ENCODE peak calls at places on chromosome 7, in four cellular contexts. O, R, G and K are unnamed samples.

GRCh38 chr7:20403356-20403755 is 72.7 kb downstream of the ITGB8 start:
- DNase-seq in G (no peak), O (no peak), R (no peak), K (no peak)

GRCh38 chr7:30977896-30978564 is 14.3 kb downstream of the GHRHR start:
- DNase-seq in G (peak; percentile 74), O (peak; percentile 72), R (peak; percentile 86), K (peak; percentile 31)

GRCh38 chr7:155233703-155234492 is 63.8 kb upstream of the INSIG1 start:
- DNase-seq in R (no peak), G (no peak), O (no peak), K (no peak)

GRCh38 chr7:117673839-117674238 is 194.0 kb downstream of the CFTR start:
- DNase-seq in O (peak; percentile 60), G (peak; percentile 71), R (no peak), K (peak; percentile 3)

GRCh38 chr7:7178906-7179305 is 3.4 kb upstream of the C1GALT1 start:
- DNase-seq in O (no peak), R (no peak), G (peak; percentile 73), K (no peak)

GRCh38 chr7:41979834-41980307 is 257.1 kb downstream of the GLI3 start:
- DNase-seq in G (peak; percentile 57), R (peak; percentile 84), O (peak; percentile 63), K (peak; percentile 33)

GRCh38 chr7:117588352-117588794 is 108.5 kb downstream of the CFTR start:
- DNase-seq in O (peak; percentile 18), G (peak; percentile 91), R (no peak), K (no peak)

GRCh38 chr7:38656976-38657375 is 25.8 kb upstream of the AMPH start:
- DNase-seq in R (no peak), G (no peak), O (no peak), K (no peak)

GRCh38 chr7:22387583-22387982 is 30.6 kb upstream of the RAPGEF5 start:
- DNase-seq in G (no peak), R (no peak), O (no peak), K (no peak)

GRCh38 chr7:107194051-107194450 is 25.2 kb downstream of the HBP1 start:
- DNase-seq in R (no peak), G (peak; percentile 5), O (no peak), K (no peak)

GRCh38 chr7:105532709-105533460 is 884 bp downstream of the RINT1 start:
- DNase-seq in O (no peak), R (no peak), G (peak; percentile 12), K (no peak)

GRCh38 chr7:103811997-103812396 is 177.5 kb downstream of the RELN start:
- DNase-seq in R (peak; percentile 49), O (peak; percentile 20), G (peak; percentile 25), K (peak; percentile 4)

GRCh38 chr7:88386757-88387156 is 80.1 kb upstream of the STEAP4 start:
- DNase-seq in R (no peak), G (no peak), O (no peak), K (no peak)

GRCh38 chr7:30562909-30563308 is 31.8 kb upstream of the GARS1 start:
- DNase-seq in G (no peak), R (no peak), O (no peak), K (no peak)

GRCh38 chr7:38189256-38189938 is 11.4 kb downstream of the STARD3NL start:
- DNase-seq in G (peak; percentile 44), O (no peak), R (no peak), K (no peak)

GRCh38 chr7:95933618-95934017 is 161.3 kb downstream of the DYNC1I1 start:
- DNase-seq in R (no peak), G (no peak), O (no peak), K (no peak)

GRCh38 chr7:55160539-55160938 is 141.7 kb downstream of the EGFR start:
- DNase-seq in O (no peak), G (no peak), R (no peak), K (no peak)

GRCh38 chr7:33043875-33044718 is 18.5 kb downstream of the NT5C3A start:
- DNase-seq in O (peak; percentile 71), G (peak; percentile 67), R (no peak), K (no peak)

GRCh38 chr7:44226396-44226753 is 25.6 kb downstream of the YKT6 start:
- DNase-seq in G (no peak), O (no peak), R (no peak), K (no peak)

GRCh38 chr7:131154380-131154779 is 173.3 kb upstream of the MKLN1 start:
- DNase-seq in R (no peak), O (no peak), G (no peak), K (no peak)

GRCh38 chr7:136045992-136046391 is 68.8 kb upstream of the MTPN start:
- DNase-seq in G (no peak), O (peak; percentile 28), R (no peak), K (no peak)

GRCh38 chr7:44368885-44369284 is 43.5 kb upstream of the CAMK2B start:
- DNase-seq in G (peak; percentile 89), R (no peak), O (no peak), K (no peak)

GRCh38 chr7:19401461-19401860 is 256.2 kb upstream of the FERD3L start:
- DNase-seq in G (no peak), O (no peak), R (no peak), K (no peak)

GRCh38 chr7:117427258-117427701 is at the start of gene ASZ1:
- DNase-seq in G (no peak), R (no peak), O (no peak), K (no peak)

GRCh38 chr7:111560773-111561658 is 1.3 kb downstream of the IMMP2L start:
- DNase-seq in O (peak; percentile 19), G (peak; percentile 74), R (peak; percentile 78), K (peak; percentile 27)

GRCh38 chr7:111708072-111708471 is 145.8 kb upstream of the IMMP2L start:
- DNase-seq in R (no peak), G (no peak), O (no peak), K (no peak)

GRCh38 chr7:150947761-150948680 is 30.1 kb downstream of the KCNH2 start:
- DNase-seq in G (no peak), R (no peak), O (no peak), K (no peak)
- H3K4me3 ChIP-seq in G (no peak overlapping the region), R (peak overlapping the region; percentile 51), O (no peak overlapping the region), K (no peak overlapping the region)

DNA sequence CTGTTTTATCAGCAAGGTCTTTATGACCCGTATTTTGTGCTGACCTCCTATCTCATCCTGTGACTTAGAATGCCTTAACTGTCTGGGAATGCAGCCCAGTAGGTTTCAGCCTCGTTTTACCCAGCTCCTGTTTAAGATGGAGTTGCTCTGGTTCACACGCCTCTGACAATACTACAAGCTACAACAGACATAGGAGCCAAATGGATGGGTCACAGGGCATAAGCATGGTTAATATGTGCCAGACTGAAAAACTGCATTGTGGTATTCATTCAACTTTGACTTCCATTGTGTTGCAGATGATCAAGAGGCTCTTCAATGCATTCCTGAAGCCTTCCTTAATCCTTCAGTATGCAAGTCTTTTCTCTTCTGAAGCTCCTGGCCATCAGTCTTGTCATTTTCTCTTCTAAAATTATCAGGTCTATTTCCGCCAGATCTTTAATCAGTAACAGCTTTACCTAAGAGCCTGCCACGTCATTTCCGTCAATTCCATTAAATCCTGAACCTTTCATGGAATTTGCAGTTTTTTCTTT is 20.3 kb upstream of the RNF32 start:
- DNase-seq in R (peak; percentile 63), G (no peak), O (no peak), K (no peak)
- H3K9me2 ChIP-seq in R (peaks cover 5% of the 10 kb centered on the region), G (no peaks in the 10 kb centered on the region), O (no peaks in the 10 kb centered on the region), K (no peaks in the 10 kb centered on the region)

DNA sequence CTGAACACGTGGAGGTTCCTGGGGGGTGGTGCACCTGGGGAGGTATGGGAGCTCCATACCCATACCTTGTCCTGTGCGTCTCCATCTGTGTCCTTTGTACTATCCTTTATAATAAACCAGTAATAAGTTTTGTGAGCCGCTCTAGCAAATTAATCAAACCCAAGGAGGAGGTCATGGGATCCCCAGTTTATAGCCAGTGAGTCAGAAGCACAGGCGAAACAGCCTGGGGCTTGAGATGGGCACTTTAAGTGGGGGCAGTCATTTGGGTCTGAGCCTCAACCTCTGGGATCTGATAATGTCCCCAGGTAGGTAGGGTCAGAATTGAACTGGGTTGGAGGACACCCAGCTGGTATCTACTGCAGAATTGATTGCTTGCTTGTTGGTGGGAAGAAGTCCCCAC is 16.9 kb downstream of the SNX10 start:
- DNase-seq in R (no peak), O (no peak), G (peak; percentile 26), K (no peak)
- H3K27ac ChIP-seq in R (no peak overlapping the region), O (no peak overlapping the region), G (no peak overlapping the region), K (no peak overlapping the region)

GRCh38 chr7:47669178-47669878 is 87.4 kb upstream of the TNS3 start:
- DNase-seq in O (peak; percentile 77), R (no peak), G (peak; percentile 92), K (peak; percentile 91)

GRCh38 chr7:47672966-47673365 is 91.1 kb upstream of the TNS3 start:
- DNase-seq in R (no peak), O (no peak), G (peak; percentile 41), K (peak; percentile 31)

GRCh38 chr7:47671358-47671757 is 89.4 kb upstream of the TNS3 start:
- DNase-seq in R (no peak), G (no peak), O (no peak), K (no peak)

GRCh38 chr7:47672267-47672920 is 90.5 kb upstream of the TNS3 start:
- DNase-seq in R (no peak), G (no peak), O (no peak), K (peak; percentile 88)

GRCh38 chr7:47670738-47671137 is 88.8 kb upstream of the TNS3 start:
- DNase-seq in O (no peak), R (peak; percentile 14), G (no peak), K (peak; percentile 99)
- H3K4me3 ChIP-seq in O (no peak overlapping the region), R (no peak overlapping the region), G (no peak overlapping the region), K (peak overlapping the region; percentile 55)

DNA sequence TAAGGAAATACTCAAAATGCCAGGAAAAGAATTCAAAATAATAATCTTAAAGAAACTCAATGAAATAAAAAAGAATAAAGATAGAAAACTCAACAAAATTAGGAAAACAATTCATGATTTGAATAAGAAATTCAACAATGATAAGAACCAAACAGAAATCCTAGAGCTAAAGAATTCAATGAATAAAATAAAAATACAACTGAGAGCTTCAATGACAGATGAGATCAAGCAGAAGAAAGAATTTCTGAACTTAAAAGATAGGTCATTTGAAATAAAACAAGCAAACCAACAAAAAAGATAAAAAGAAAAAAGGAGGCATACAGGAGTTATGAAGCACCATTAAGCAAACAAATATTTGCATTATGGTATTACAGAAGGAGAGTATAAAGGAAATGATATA is 5.6 kb upstream of the AKR1B1 start:
- DNase-seq in O (no peak), G (no peak), R (no peak), K (no peak)
- H3K9me2 ChIP-seq in O (no peaks in the 10 kb centered on the region), G (no peaks in the 10 kb centered on the region), R (peaks cover 8% of the 10 kb centered on the region), K (no peaks in the 10 kb centered on the region)

GRCh38 chr7:74344128-74344496 is 54.9 kb downstream of the CLIP2 start:
- DNase-seq in G (peak; percentile 67), O (no peak), R (no peak), K (no peak)
- H3K27ac ChIP-seq in G (peak overlapping the region; percentile 78), O (no peak overlapping the region), R (no peak overlapping the region), K (no peak overlapping the region)

DNA sequence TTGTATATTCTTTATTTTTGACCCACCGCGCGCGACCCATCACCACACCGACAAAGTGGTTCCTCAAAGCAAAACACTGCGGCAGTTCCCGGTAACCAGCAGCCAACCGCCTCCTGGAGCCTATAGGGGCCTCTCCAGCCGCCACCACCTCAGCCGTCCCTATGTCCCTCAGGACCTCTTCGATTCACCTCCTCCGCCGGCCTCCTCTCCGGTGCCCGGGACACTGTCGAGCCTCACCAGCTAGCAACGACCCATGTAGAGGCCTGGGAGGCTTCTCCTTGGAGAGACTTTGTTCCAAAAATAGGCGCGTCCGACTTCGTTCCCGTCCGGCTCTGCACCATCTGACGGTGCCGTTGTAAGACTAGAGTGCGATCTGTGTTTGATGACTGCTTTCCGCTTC is 158.8 kb downstream of the HGF start:
- DNase-seq in G (no peak), O (no peak), R (peak; percentile 43), K (no peak)
- H3K4me3 ChIP-seq in G (no peak overlapping the region), O (no peak overlapping the region), R (no peak overlapping the region), K (no peak overlapping the region)

GRCh38 chr7:27174077-27175004 is at the start of gene HOXA10:
- DNase-seq in R (peak; percentile 41), O (no peak), G (peak; percentile 73), K (no peak)
- H3K9me2 ChIP-seq in R (no peaks in the 10 kb centered on the region), O (no peaks in the 10 kb centered on the region), G (no peaks in the 10 kb centered on the region), K (no peaks in the 10 kb centered on the region)